ENCODE peak calls at places on chromosomes 5 and 9, in ten cellular contexts. W is neural progenitor cell; K is lower lobe of right lung; V is esophagus muscularis mucosa; H is fibroblast of villous mesenchyme; F is sigmoid colon; I is left ventricle myocardium inferior; Y is CD4-positive, alpha-beta T cell; Z is activated B cell treated with CpG ODN at 0.5 μM for 24 hours; C is GM06990. A is an unnamed sample.

GRCh38 chr5:4561403-4561802 is 578.7 kb upstream of the ADAMTS16 start:
- DNase-seq in Z (no peak), V (no peak), W (no peak), K (no peak), H (no peak), F (no peak), I (no peak), C (no peak), Y (no peak), A (no peak)

GRCh38 chr5:94808497-94808896 is 190.0 kb downstream of the SLF1 start:
- DNase-seq in I (no peak), W (no peak), V (no peak), Z (no peak), C (no peak), H (no peak), K (no peak), F (no peak), Y (no peak), A (no peak)

GRCh38 chr5:32538031-32538547 is 47.3 kb upstream of the SUB1 start:
- DNase-seq in H (no peak), F (no peak), Z (peak), C (peak), Y (no peak), K (no peak), W (no peak), I (peak), V (no peak), A (no peak)

GRCh38 chr9:32590898-32591297 is 17.9 kb upstream of the NDUFB6 start:
- DNase-seq in C (no peak), V (no peak), F (no peak), Y (no peak), W (no peak), I (no peak), Z (no peak), K (no peak), H (no peak), A (no peak)

GRCh38 chr9:130982636-130983282 is 26.2 kb upstream of the LAMC3 start:
- DNase-seq in I (no peak), F (no peak), Y (no peak), K (no peak), H (no peak), V (no peak), Z (no peak), W (no peak), C (no peak), A (no peak)

GRCh38 chr5:174723979-174724483 is 351 bp upstream of the MSX2 start:
- DNase-seq in V (no peak), K (no peak), I (no peak), H (peak), C (no peak), W (no peak), Y (no peak), Z (no peak), F (peak), A (no peak)

GRCh38 chr5:102483736-102484135 is 15.1 kb downstream of the SLCO6A1 start:
- DNase-seq in I (no peak), K (no peak), Y (no peak), V (no peak), C (no peak), W (no peak), F (no peak), Z (no peak), H (no peak), A (no peak)

GRCh38 chr5:84725946-84726570 is 341.4 kb upstream of the EDIL3 start:
- DNase-seq in Y (no peak), V (no peak), C (no peak), Z (no peak), I (no peak), W (no peak), F (no peak), K (no peak), H (no peak), A (no peak)

GRCh38 chr5:179914032-179914755 is 6.5 kb upstream of the TBC1D9B start:
- DNase-seq in V (no peak), Y (no peak), H (peak), I (no peak), Z (no peak), C (no peak), F (no peak), W (no peak), K (no peak), A (no peak)

GRCh38 chr9:110185806-110186205 is 22.2 kb downstream of the C9orf152 start:
- DNase-seq in I (no peak), Y (no peak), F (no peak), C (no peak), K (no peak), H (no peak), V (no peak), Z (no peak), W (no peak), A (no peak)

DNA sequence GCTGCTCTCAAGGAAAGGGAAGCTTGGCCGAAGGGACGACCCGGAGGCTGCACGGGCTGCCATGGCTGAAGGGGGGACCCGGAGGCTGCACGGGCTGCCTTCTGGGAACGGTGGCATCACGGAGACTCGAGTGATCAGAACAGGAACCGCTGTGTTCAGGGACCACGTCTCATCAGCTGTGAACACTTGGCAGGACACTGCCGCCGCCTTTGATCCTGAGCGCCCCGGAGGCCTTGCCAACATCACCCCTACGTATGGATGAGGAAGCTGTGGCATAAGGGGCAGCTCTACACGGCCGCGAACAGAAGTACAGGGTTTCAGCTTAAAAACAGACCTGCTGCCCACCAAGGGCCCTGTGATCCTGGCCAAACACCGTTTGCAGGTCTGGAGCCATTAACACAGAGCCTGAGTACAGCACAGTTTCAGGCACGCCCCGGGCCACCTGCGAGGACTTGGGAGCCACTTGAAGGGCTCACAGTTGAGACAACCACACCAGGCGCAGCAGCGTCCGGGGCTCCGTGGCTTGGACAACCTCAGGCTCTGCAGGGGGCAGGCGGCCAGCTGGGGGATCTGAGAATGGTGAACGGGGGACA is 23.9 kb upstream of the TERT start:
- DNase-seq in V (no peak), F (peak), H (no peak), K (peak), C (no peak), I (no peak), W (no peak), Y (no peak), Z (no peak), A (no peak)
- TF ChIP-seq CTCF in V (no peak), F (no peak), H (no peak), K (no peak), C (no peak), I (no peak), W (no peak), Y (no peak), Z (no peak), A (no peak)

GRCh38 chr5:927172-928015 is 34.7 kb downstream of the TRIP13 start:
- DNase-seq in K (no peak), I (no peak), H (no peak), Y (no peak), V (no peak), W (no peak), Z (no peak), C (no peak), F (peak), A (no peak)
- TF ChIP-seq CTCF in K (no peak), I (no peak), H (no peak), Y (no peak), V (no peak), W (no peak), Z (no peak), C (no peak), F (peak), A (no peak)

DNA sequence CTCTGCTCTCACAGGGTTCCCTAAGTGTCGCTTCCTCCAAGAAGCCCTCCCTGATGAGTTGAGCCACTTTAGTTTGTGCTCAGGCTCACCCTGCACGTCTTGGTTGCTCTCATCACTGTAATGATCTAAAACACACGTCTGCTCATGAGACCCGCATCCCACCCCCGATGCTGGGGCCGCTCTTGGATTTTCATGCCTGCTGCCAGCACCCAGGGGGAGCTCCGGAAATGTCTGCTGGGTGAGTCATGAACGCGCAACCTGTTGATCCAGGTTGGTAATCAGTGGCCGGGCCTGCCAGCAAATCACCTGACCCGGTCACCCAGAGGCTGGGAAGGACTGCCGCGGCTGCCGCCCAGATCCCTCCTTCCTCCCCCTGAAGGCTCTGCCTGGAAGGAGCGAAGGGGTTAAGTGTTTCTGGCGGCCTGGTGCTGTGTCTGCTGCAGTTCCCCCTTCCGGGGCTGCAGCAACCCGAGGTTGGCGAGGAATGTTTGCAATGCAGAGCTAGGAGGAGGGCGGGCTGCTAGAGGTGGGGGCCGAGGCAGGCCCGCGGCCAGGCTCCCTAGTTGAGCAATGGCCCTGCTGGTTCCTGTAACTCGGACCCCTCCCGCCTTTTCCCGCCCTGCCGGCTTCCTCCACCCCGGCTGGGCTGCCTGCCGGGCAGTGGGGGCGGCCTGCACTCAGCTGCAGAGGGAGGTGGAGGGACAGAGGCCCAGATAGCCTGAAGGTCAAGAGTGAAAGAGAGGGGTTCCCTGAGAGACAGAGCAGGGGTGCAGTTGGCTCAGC is 156.1 kb upstream of the IER5L start:
- DNase-seq in I (peak), K (peak), H (peak), W (peak), V (peak), Y (peak), C (no peak), F (peak), Z (no peak), A (no peak)
- TF ChIP-seq CTCF in I (peak), K (no peak), H (peak), W (no peak), V (no peak), Y (no peak), C (no peak), F (no peak), Z (no peak), A (no peak)

GRCh38 chr5:143860211-143860610 is 48.2 kb downstream of the HMHB1 start:
- DNase-seq in Z (no peak), F (no peak), W (no peak), C (no peak), Y (no peak), H (no peak), K (no peak), I (no peak), V (no peak), A (no peak)
- TF ChIP-seq CTCF in Z (no peak), F (no peak), W (no peak), C (peak), Y (no peak), H (no peak), K (no peak), I (no peak), V (no peak), A (no peak)

DNA sequence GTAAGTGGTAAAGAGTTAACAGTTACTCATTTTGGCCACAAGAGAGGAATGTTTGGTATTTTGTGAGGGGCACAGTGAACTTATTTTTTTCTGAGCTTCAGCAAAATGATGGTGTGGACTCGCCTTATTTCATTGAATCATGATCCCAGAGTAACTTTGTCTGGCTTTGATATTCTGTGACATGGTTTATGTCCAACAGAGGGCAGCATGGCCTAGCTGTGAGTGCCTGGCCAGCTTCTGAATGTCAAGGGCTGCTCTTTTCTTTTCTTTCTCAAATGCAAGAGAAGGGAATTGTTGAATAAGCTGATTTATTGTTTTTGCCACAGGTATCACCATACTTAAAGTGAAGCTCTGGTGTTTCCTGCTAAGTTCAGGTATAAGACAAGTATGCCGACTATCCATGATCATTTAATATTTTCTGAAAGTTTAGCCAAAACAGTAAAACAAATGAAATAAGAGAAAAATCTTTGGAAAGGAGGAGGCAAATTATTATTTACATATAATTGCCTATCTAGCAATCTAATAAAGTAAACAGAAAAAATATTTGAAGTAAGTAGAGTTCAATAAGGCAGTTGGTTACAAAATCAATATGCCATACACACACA is 31.7 kb downstream of the MRPL22 start:
- DNase-seq in K (no peak), I (no peak), Y (no peak), Z (no peak), F (no peak), C (no peak), H (peak), W (peak), V (no peak), A (no peak)
- TF ChIP-seq CTCF in K (peak), I (peak), Y (no peak), Z (no peak), F (no peak), C (peak), H (peak), W (peak), V (peak), A (peak)

DNA sequence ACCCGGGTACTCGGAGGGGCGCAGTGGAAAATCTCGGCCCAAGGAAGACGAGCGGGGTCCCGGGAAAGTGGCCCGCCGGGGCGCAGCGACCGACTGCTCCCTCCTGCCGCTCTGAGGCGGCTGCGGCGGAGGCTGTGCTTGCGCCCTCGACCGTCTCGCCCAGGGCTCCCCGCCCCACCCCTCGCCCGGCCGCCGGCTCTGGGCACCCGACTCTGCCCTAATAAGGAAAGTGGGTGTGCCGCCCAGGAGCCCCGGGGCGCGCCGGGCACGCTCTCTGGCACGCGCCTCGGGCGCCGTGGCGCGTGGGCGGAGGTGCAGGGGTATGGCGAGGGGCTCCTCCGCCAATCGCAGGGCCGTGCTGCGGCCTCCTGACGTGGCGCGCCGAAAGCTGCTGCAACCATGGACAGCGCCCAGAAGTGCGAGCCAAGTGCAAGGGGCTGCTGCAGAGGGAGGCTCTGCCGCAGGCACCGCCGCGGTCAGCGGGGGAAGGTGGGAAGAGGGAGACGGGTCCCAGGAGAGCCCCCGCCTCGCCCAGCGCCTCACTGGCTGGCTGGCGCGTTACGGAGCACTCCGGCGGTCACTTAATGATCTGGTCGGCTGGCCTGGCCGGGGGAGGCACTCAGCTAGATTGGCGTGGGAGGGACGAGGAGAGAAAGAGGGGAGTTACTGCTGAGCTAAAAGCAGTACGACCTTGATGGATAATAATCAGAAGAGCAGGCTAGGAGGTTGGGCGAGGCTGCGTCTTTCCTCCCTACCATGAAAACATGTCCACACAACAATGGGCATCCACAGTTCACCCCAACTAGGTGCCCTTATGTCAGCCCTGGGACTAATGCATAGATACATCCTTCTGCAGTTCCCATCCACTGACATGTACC is at the start of gene PRUNE2:
- DNase-seq in V (no peak), Y (no peak), F (peak), W (peak), H (peak), C (peak), K (peak), Z (no peak), I (peak), A (no peak)
- TF ChIP-seq CTCF in V (no peak), Y (no peak), F (no peak), W (peak), H (no peak), C (no peak), K (no peak), Z (no peak), I (no peak), A (no peak)

DNA sequence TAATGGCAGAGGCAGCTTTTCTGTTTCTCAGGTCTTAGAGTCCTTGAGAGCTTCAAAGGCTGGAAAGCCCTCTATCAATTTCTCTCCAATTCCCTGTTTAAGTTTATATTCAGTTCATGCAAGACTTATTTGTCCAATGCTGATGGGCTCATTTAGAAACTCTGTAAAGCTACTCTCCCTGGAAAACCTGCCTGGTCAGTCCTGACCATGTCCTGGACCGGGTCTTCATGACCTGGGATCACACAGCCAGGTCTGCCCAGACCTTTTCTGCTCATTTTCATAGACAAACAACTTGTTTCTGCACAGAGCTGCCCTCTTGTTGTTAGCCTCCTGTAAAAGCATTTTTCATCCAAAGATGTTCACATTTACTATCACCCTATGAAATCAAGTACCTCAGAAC is 85.4 kb upstream of the TBCA start:
- DNase-seq in F (no peak), H (no peak), V (no peak), I (no peak), Y (no peak), K (no peak), C (no peak), W (no peak), Z (no peak), A (no peak)
- TF ChIP-seq CTCF in F (no peak), H (no peak), V (no peak), I (no peak), Y (no peak), K (no peak), C (no peak), W (no peak), Z (no peak), A (no peak)

GRCh38 chr5:135930029-135930948 is 24.5 kb downstream of the LECT2 start:
- DNase-seq in I (no peak), F (no peak), C (peak), V (no peak), Y (no peak), K (no peak), H (no peak), W (peak), Z (no peak), A (no peak)
- TF ChIP-seq CTCF in I (no peak), F (no peak), C (no peak), V (no peak), Y (no peak), K (no peak), H (no peak), W (peak), Z (no peak), A (peak)

GRCh38 chr5:35203403-35203802 is 26.9 kb downstream of the PRLR start:
- DNase-seq in K (no peak), W (no peak), F (no peak), H (no peak), Y (no peak), V (no peak), Z (no peak), I (no peak), C (no peak), A (no peak)
- TF ChIP-seq CTCF in K (no peak), W (no peak), F (no peak), H (no peak), Y (no peak), V (no peak), Z (no peak), I (no peak), C (no peak), A (no peak)

DNA sequence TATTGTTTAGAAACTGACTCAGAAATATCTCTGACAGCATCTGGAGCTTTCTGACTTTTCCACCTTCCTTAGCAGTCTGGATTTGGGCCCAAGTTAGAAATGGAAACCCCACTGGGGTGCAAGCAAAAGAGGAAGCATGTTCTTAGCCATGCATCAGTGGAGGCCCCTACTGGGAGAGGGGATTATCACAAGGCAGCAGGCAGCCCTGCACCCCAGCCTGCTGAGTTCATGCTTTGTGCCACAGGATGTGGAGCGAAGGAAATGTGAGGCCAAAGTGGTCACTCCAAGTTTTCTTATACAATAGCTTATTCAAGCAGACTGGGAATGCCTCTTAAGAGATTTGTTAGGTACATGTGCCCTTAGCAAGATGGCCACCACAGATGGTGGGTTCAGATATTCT is 146.4 kb upstream of the TLX3 start:
- DNase-seq in W (peak), I (no peak), Y (no peak), F (no peak), Z (no peak), H (peak), K (no peak), C (no peak), V (no peak), A (no peak)
- TF ChIP-seq CTCF in W (peak), I (no peak), Y (no peak), F (no peak), Z (no peak), H (peak), K (no peak), C (peak), V (no peak), A (peak)

A was measured in D721Med.